ENCODE peak calls at places on chromosomes 12 and 14, in six cellular contexts. X is prostate gland, W is lower leg skin, E is right lobe of liver, O is A549, H is transverse colon. F is an unnamed sample.

GRCh38 chr12:121227294-121227693 is 17.4 kb downstream of the P2RX4 start:
- DNase-seq in X (peak; percentile 70), W (no peak), E (peak; percentile 76), O (no peak), H (peak; percentile 84), F (no peak)

GRCh38 chr14:101843665-101844064 is 82.2 kb downstream of the PPP2R5C start:
- DNase-seq in X (no peak), W (no peak), E (no peak), O (no peak), H (peak; percentile 44), F (no peak)

GRCh38 chr12:132761032-132761910 is at the start of gene ANKLE2:
- DNase-seq in X (no peak), W (no peak), E (peak; percentile 55), O (peak; percentile 42), H (peak; percentile 50), F (peak; percentile 17)

GRCh38 chr14:98957211-98958047 is 314.6 kb downstream of the BCL11B start:
- DNase-seq in X (no peak), W (peak; percentile 86), E (no peak), O (peak; percentile 26), H (peak; percentile 51), F (peak; percentile 34)

GRCh38 chr14:102356280-102356679 is 6.4 kb downstream of the CINP start:
- DNase-seq in X (no peak), W (no peak), E (no peak), O (no peak), H (no peak), F (no peak)

GRCh38 chr12:127559349-127560040 is 707.5 kb upstream of the TMEM132C start:
- DNase-seq in X (no peak), W (no peak), E (peak; percentile 23), O (no peak), H (peak; percentile 22), F (peak; percentile 5)

GRCh38 chr14:106848330-106849121 is 1322.1 kb downstream of the TMEM121 start:
- DNase-seq in X (no peak), W (no peak), E (no peak), O (no peak), H (peak; percentile 53), F (no peak)

GRCh38 chr14:50667491-50668007 is 557 bp downstream of the SAV1 start:
- DNase-seq in X (peak; percentile 42), W (no peak), E (no peak), O (no peak), H (peak; percentile 58), F (no peak)

GRCh38 chr12:50066402-50066801 is 9.0 kb downstream of the ASIC1 start:
- DNase-seq in X (no peak), W (no peak), E (no peak), O (no peak), H (peak; percentile 32), F (no peak)

DNA sequence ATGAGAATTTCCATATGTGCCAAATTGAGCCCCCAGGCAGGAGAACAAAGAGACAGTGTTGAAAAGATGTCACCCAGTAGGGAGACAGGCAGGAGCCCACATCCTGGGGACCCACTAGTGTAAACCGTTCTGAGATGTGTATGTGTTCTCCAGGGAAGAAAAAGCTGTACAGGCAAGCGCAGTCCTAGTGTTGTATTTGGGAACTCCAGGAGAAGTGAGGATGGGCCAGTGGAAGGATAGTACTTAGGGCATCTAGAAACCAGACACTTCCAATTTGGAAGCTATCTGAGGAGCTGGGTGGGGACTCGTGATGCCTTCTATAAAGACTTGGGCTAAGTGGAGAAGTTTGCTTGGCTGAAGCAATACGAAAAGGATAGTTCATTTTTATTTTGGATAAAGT is 108.2 kb upstream of the ARHGAP5 start:
- DNase-seq in X (no peak), W (no peak), E (no peak), O (no peak), H (no peak), F (no peak)
- TF ChIP-seq CTCF in X (no peak), W (no peak), E (no peak), O (no peak), H (peak; percentile 13), F (no peak)

DNA sequence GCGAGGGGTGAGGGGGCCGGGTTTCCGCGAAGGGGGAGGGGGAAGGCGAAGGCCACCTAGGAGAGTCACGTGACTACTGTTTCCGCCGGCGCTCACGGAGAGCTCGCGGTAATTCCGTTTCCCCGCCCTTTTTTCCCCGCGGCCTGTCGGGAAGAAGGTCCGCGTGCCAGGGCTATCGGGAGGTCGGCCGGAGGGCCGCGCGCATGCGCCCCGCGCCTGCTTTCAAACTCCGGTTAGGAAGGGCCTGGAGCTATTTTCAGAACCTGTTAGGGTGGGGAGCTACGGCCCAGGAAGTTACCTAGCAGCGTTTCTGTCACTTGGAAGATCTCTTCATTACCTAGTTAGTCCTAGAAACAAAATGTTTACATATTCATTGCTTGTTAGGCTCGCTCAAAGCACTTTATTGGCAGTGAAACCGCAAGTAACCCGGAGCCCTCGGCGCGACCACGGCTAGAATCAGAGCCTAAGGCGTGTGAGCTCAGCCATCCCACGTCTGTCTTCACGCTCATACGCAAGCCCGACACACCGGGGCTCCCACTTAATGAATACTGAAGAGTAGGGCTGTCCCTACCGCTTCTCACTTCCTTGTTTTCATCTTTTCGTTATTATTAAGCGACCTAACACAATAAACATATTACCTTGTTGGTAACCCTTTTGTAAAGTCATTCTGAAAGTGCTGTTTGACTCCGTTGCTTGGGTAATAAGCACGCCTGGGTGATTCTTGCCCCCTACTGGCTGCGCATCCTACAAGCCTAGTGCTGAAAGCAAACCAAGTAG is 682 bp upstream of the SBNO1 start:
- DNase-seq in X (peak; percentile 98), W (peak; percentile 98), E (peak; percentile 98), O (peak; percentile 99), H (peak; percentile 99), F (peak; percentile 94)
- TF ChIP-seq POLR2A in X (peak; percentile 59), W (no peak), E (peak; percentile 84), O (peak; percentile 56), H (peak; percentile 68), F (peak; percentile 17)

GRCh38 chr12:51240971-51241370 is 2.3 kb downstream of the DAZAP2 start:
- DNase-seq in X (no peak), W (no peak), E (no peak), O (no peak), H (no peak), F (no peak)

GRCh38 chr12:51242896-51243295 is 4.3 kb downstream of the DAZAP2 start:
- DNase-seq in X (no peak), W (no peak), E (no peak), O (no peak), H (no peak), F (no peak)

GRCh38 chr12:51238037-51238509 is 553 bp upstream of the DAZAP2 start:
- DNase-seq in X (peak; percentile 57), W (peak; percentile 20), E (no peak), O (no peak), H (peak; percentile 41), F (no peak)

GRCh38 chr12:51242150-51242549 is 3.5 kb downstream of the DAZAP2 start:
- DNase-seq in X (no peak), W (no peak), E (no peak), O (no peak), H (no peak), F (no peak)

GRCh38 chr12:51238510-51239334 is at the start of gene DAZAP2:
- DNase-seq in X (peak; percentile 97), W (peak; percentile 94), E (peak; percentile 98), O (peak; percentile 94), H (peak; percentile 98), F (peak; percentile 88)
- TF ChIP-seq CTCF in X (peak; percentile 56), W (peak; percentile 18), E (peak; percentile 23), O (no peak), H (peak; percentile 56), F (peak; percentile 16)

GRCh38 chr14:92531151-92531873 is 17.7 kb downstream of the RIN3 start:
- DNase-seq in X (no peak), W (no peak), E (no peak), O (no peak), H (no peak), F (no peak)
- TF ChIP-seq POLR2A in X (no peak), W (no peak), E (peak; percentile 19), O (no peak), H (no peak), F (no peak)

DNA sequence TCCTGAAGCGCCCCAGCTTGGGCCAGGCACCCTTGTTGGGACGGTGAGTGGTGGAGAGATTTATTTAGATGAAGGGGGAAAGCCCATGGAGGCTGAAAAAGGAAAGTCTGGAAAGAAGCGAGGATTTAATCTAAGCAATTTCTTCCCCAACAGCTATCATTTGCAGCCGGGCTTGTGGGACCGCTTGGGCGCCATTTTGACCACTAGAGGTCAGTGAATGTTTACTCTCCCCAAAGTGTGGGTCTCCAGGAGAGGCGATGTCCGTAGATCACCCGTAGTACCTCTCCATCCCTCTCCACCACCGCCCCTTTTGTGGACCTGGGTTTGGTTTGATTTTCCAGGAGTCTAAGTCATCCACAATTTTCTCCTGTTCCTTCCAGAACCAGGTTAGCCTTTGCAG is 91.2 kb upstream of the PARP11 start:
- DNase-seq in X (no peak), W (no peak), E (no peak), O (peak; percentile 26), H (no peak), F (no peak)
- TF ChIP-seq CTCF in X (no peak), W (no peak), E (peak; percentile 26), O (no peak), H (no peak), F (no peak)

GRCh38 chr14:23307687-23308644 is 1.3 kb downstream of the BCL2L2 start:
- DNase-seq in X (no peak), W (no peak), E (no peak), O (no peak), H (no peak), F (no peak)

GRCh38 chr14:23307146-23307447 is 464 bp downstream of the BCL2L2 start:
- DNase-seq in X (no peak), W (no peak), E (no peak), O (no peak), H (no peak), F (no peak)

GRCh38 chr14:23308721-23309445 is 2.2 kb downstream of the BCL2L2 start:
- DNase-seq in X (no peak), W (no peak), E (no peak), O (no peak), H (no peak), F (no peak)

GRCh38 chr14:23306113-23306411 is 571 bp upstream of the BCL2L2 start:
- DNase-seq in X (no peak), W (no peak), E (no peak), O (no peak), H (no peak), F (no peak)

GRCh38 chr14:23306412-23307145 is at the start of gene BCL2L2:
- DNase-seq in X (peak; percentile 90), W (peak; percentile 93), E (peak; percentile 92), O (peak; percentile 66), H (peak; percentile 94), F (peak; percentile 92)
- TF ChIP-seq POLR2A in X (peak; percentile 67), W (peak; percentile 22), E (peak; percentile 91), O (peak; percentile 71), H (peak; percentile 85), F (peak; percentile 60)

GRCh38 chr12:89661706-89662330 is 46.8 kb downstream of the ATP2B1 start:
- DNase-seq in X (no peak), W (no peak), E (no peak), O (no peak), H (no peak), F (no peak)
- TF ChIP-seq CTCF in X (no peak), W (no peak), E (no peak), O (no peak), H (no peak), F (no peak)

F was measured in tibial nerve.